ENCODE peak calls at places on chromosomes 16 and 17, in ten cellular contexts. O is effector memory CD8-positive, alpha-beta T cell; N is iPS-NIHi11; Y is stimulated activated CD8-positive, alpha-beta memory T cell treated with anti-CD3 and anti-CD28 coated beads, Interleukin-4, amount 100 ng/mL, for 1 hour; B is T-helper 1 cell; Q is NCI-H1092; W is lung; M is G401; D is kidney tubule cell; S is CD8-positive, alpha-beta memory T cell. L is an unnamed sample.

GRCh38 chr17:57604771-57605733 is 140.0 kb downstream of the CCDC182 start:
- DNase-seq in O (no peak), Q (peak), D (peak), Y (no peak), N (no peak), W (no peak), B (no peak), S (peak), M (peak), L (no peak)

GRCh38 chr17:28370744-28371103 is 617 bp upstream of the VTN start:
- DNase-seq in N (no peak), Q (no peak), B (no peak), O (no peak), Y (no peak), S (no peak), M (no peak), D (no peak), W (no peak), L (no peak)

GRCh38 chr17:39027037-39027436 is 59.8 kb upstream of the FBXO47 start:
- DNase-seq in M (no peak), Q (peak), Y (no peak), S (no peak), B (no peak), O (peak), W (peak), N (peak), D (no peak), L (no peak)

GRCh38 chr16:54194008-54194731 is 92.4 kb downstream of the IRX3 start:
- DNase-seq in O (no peak), M (peak), Q (peak), S (no peak), W (peak), N (peak), B (no peak), Y (no peak), D (peak), L (peak)

GRCh38 chr17:37494971-37495370 is 5.3 kb downstream of the DUSP14 start:
- DNase-seq in M (no peak), B (no peak), S (no peak), W (no peak), Q (no peak), D (no peak), Y (no peak), O (no peak), N (peak), L (no peak)

GRCh38 chr16:12784076-12784475 is 19.6 kb downstream of the CPPED1 start:
- DNase-seq in M (no peak), W (no peak), S (no peak), N (no peak), Y (no peak), Q (no peak), O (no peak), B (no peak), D (no peak), L (no peak)

GRCh38 chr17:81398170-81398854 is 3.1 kb downstream of the BAHCC1 start:
- DNase-seq in O (no peak), W (no peak), Y (no peak), Q (no peak), B (no peak), D (peak), N (no peak), M (peak), S (no peak), L (no peak)

GRCh38 chr17:81859906-81860755 is at the start of gene P4HB:
- DNase-seq in M (no peak), B (no peak), W (no peak), O (no peak), S (no peak), D (peak), N (no peak), Q (no peak), Y (no peak), L (no peak)

GRCh38 chr16:29674188-29674587 is 4.8 kb upstream of the QPRT start:
- DNase-seq in Y (no peak), D (peak), O (no peak), W (no peak), M (peak), Q (peak), S (no peak), B (no peak), N (no peak), L (no peak)

GRCh38 chr16:81480856-81481821 is 36.5 kb downstream of the CMIP start:
- DNase-seq in Y (no peak), Q (no peak), S (no peak), M (no peak), B (no peak), D (peak), O (no peak), N (no peak), W (peak), L (no peak)

GRCh38 chr17:74132354-74132753 is 71.1 kb upstream of the RPL38 start:
- DNase-seq in Y (no peak), M (no peak), Q (no peak), O (no peak), W (no peak), B (no peak), N (no peak), S (no peak), D (no peak), L (no peak)

GRCh38 chr17:36647598-36647997 is 46.2 kb downstream of the MRM1 start:
- DNase-seq in W (no peak), B (no peak), D (no peak), Q (no peak), S (no peak), N (peak), O (no peak), Y (no peak), M (no peak), L (no peak)

GRCh38 chr16:21116148-21116693 is 34.4 kb downstream of the DNAH3 start:
- DNase-seq in D (no peak), O (no peak), S (no peak), M (no peak), Y (no peak), Q (no peak), B (no peak), N (no peak), W (no peak), L (no peak)

GRCh38 chr17:40553694-40554534 is 11.4 kb downstream of the CCR7 start:
- DNase-seq in S (no peak), D (no peak), B (no peak), O (no peak), Q (peak), M (no peak), W (peak), N (no peak), Y (no peak), L (peak)

GRCh38 chr17:850828-851759 is 68.9 kb downstream of the MRM3 start:
- DNase-seq in W (no peak), Q (no peak), D (no peak), N (no peak), Y (no peak), M (no peak), O (no peak), S (no peak), B (no peak), L (no peak)

GRCh38 chr17:4175921-4176802 is 33.2 kb downstream of the CYB5D2 start:
- DNase-seq in W (no peak), O (peak), M (no peak), D (no peak), N (no peak), S (peak), Q (no peak), B (peak), Y (no peak), L (no peak)

GRCh38 chr16:87702325-87702811 is 63.4 kb downstream of the KLHDC4 start:
- DNase-seq in N (peak), D (no peak), W (no peak), M (peak), Y (no peak), O (peak), S (no peak), B (no peak), Q (no peak), L (no peak)

GRCh38 chr16:56192971-56193936 is 2.0 kb downstream of the GNAO1 start:
- DNase-seq in D (no peak), S (no peak), N (peak), B (no peak), Q (no peak), Y (no peak), W (no peak), O (no peak), M (peak), L (no peak)

GRCh38 chr16:87543436-87544191 is 50.8 kb upstream of the ZCCHC14 start:
- DNase-seq in M (peak), Y (no peak), S (no peak), O (no peak), Q (no peak), B (no peak), D (no peak), N (no peak), W (no peak), L (no peak)

GRCh38 chr17:33166472-33166871 is 126.6 kb downstream of the ASIC2 start:
- DNase-seq in N (no peak), Q (no peak), O (no peak), S (no peak), B (no peak), Y (no peak), W (no peak), D (no peak), M (no peak), L (no peak)

GRCh38 chr17:4849011-4849536 is 15.9 kb downstream of the MINK1 start:
- DNase-seq in Q (no peak), S (no peak), W (no peak), D (peak), Y (no peak), N (no peak), B (no peak), M (no peak), O (no peak), L (no peak)

GRCh38 chr17:60659156-60659555 is 18.5 kb upstream of the BCAS3 start:
- DNase-seq in N (no peak), W (no peak), B (no peak), S (no peak), M (no peak), D (no peak), Q (no peak), Y (no peak), O (no peak), L (no peak)

GRCh38 chr16:65044861-65045260 is 77.0 kb downstream of the CDH11 start:
- DNase-seq in S (no peak), B (no peak), N (no peak), W (no peak), O (no peak), M (no peak), Y (no peak), D (no peak), Q (no peak), L (no peak)

GRCh38 chr17:8883353-8883752 is 15.9 kb upstream of the PIK3R6 start:
- DNase-seq in B (no peak), N (no peak), D (no peak), W (no peak), Y (no peak), S (no peak), O (no peak), Q (no peak), M (no peak), L (no peak)

GRCh38 chr17:42405963-42406495 is 17.0 kb downstream of the CAVIN1 start:
- DNase-seq in N (peak), Q (peak), M (peak), O (peak), S (peak), D (peak), Y (peak), W (peak), B (peak), L (peak)